ENCODE peak calls at places on chromosomes 13 and 19, in four cellular contexts. S, W, F and X are unnamed samples.

GRCh38 chr19:18919895-18920204 is 335 bp downstream of the DDX49 start:
- DNase-seq in S (no peak), W (no peak), F (no peak), X (no peak)

GRCh38 chr13:46632171-46632570 is 79.2 kb downstream of the LRCH1 start:
- DNase-seq in S (no peak), W (no peak), F (no peak), X (no peak)

GRCh38 chr13:113643593-113643992 is 14.4 kb downstream of the ATP4B start:
- DNase-seq in S (no peak), W (no peak), F (no peak), X (no peak)

GRCh38 chr13:79384022-79384610 is 21.9 kb downstream of the RBM26 start:
- DNase-seq in S (no peak), W (no peak), F (no peak), X (no peak)

GRCh38 chr19:16383584-16384161 is 59.0 kb downstream of the KLF2 start:
- DNase-seq in S (no peak), W (no peak), F (no peak), X (no peak)

GRCh38 chr19:2500157-2500556 is 24.2 kb downstream of the GADD45B start:
- DNase-seq in S (no peak), W (no peak), F (no peak), X (no peak)

GRCh38 chr19:49605605-49606004 is 14.6 kb downstream of the PRR12 start:
- DNase-seq in S (no peak), W (no peak), F (no peak), X (no peak)

GRCh38 chr19:805161-805561 is 7.9 kb downstream of the PTBP1 start:
- DNase-seq in S (no peak), W (no peak), F (no peak), X (no peak)

GRCh38 chr19:27861411-27861975 is 1351.5 kb downstream of the UQCRFS1 start:
- DNase-seq in S (no peak), W (no peak), F (no peak), X (no peak)

GRCh38 chr13:42333613-42334328 is 61.8 kb downstream of the AKAP11 start:
- DNase-seq in S (no peak), W (no peak), F (no peak), X (no peak)

GRCh38 chr19:20247016-20247683 is 80.1 kb downstream of the ZNF486 start:
- DNase-seq in S (no peak), W (no peak), F (no peak), X (peak)

GRCh38 chr19:11141937-11142527 is 13.6 kb downstream of the SPC24 start:
- DNase-seq in S (no peak), W (no peak), F (no peak), X (no peak)

GRCh38 chr19:34793562-34793961 is 20.5 kb upstream of the ZNF599 start:
- DNase-seq in S (no peak), W (no peak), F (no peak), X (no peak)

GRCh38 chr13:27607125-27607524 is 13.2 kb downstream of the LNX2 start:
- DNase-seq in S (no peak), W (no peak), F (peak), X (no peak)

GRCh38 chr13:68888832-68889231 is 1218.8 kb upstream of the ATXN8OS start:
- DNase-seq in S (no peak), W (no peak), F (no peak), X (no peak)

GRCh38 chr19:44635581-44636438 is 7.9 kb upstream of the PVR start:
- DNase-seq in S (no peak), W (no peak), F (no peak), X (no peak)

GRCh38 chr13:71785361-71785760 is 81.6 kb downstream of the DACH1 start:
- DNase-seq in S (no peak), W (no peak), F (no peak), X (no peak)

GRCh38 chr13:95494082-95494681 is 58.3 kb upstream of the CLDN10 start:
- DNase-seq in S (no peak), W (no peak), F (no peak), X (no peak)

GRCh38 chr13:21171420-21171819 is 4.9 kb downstream of the SKA3 start:
- DNase-seq in S (no peak), W (no peak), F (no peak), X (no peak)

GRCh38 chr13:75480691-75481175 is 1.2 kb downstream of the TBC1D4 start:
- DNase-seq in S (no peak), W (peak), F (peak), X (peak)

GRCh38 chr13:102566513-102566912 is 30.3 kb upstream of the TPP2 start:
- DNase-seq in S (no peak), W (no peak), F (no peak), X (no peak)

GRCh38 chr13:28161370-28161769 is 23.0 kb downstream of the PAN3 start:
- DNase-seq in S (no peak), W (no peak), F (peak), X (no peak)

GRCh38 chr13:71864981-71865857 is 1.8 kb downstream of the DACH1 start:
- DNase-seq in S (no peak), W (peak), F (peak), X (peak)

GRCh38 chr19:6313398-6313969 is 19.9 kb downstream of the ACER1 start:
- DNase-seq in S (no peak), W (peak), F (no peak), X (no peak)

GRCh38 chr13:36030670-36031331 is 100.4 kb downstream of the DCLK1 start:
- DNase-seq in S (no peak), W (no peak), F (no peak), X (no peak)

GRCh38 chr19:39032164-39032918 is at the start of gene FBXO27:
- DNase-seq in S (no peak), W (peak), F (peak), X (peak)

GRCh38 chr13:63124863-63125262 is 1709.2 kb upstream of the PCDH20 start:
- DNase-seq in S (no peak), W (no peak), F (no peak), X (no peak)

GRCh38 chr13:75330770-75331169 is 151.2 kb downstream of the TBC1D4 start:
- DNase-seq in S (no peak), W (no peak), F (no peak), X (no peak)

GRCh38 chr19:2135474-2136402 is 15.6 kb downstream of the AP3D1 start:
- DNase-seq in S (no peak), W (peak), F (no peak), X (peak)

GRCh38 chr19:5360003-5360820 is 19.6 kb upstream of the PTPRS start:
- DNase-seq in S (no peak), W (no peak), F (no peak), X (no peak)

GRCh38 chr19:48190288-48191284 is 20.1 kb downstream of the ZSWIM9 start:
- DNase-seq in S (no peak), W (peak), F (peak), X (peak)

GRCh38 chr19:48321372-48321621 is 4.1 kb upstream of the EMP3 start:
- DNase-seq in S (peak), W (peak), F (peak), X (peak)

GRCh38 chr19:35447870-35448492 is at the start of gene FFAR2:
- DNase-seq in S (no peak), W (no peak), F (no peak), X (no peak)

GRCh38 chr13:43153436-43154082 is 130.2 kb downstream of the DNAJC15 start:
- DNase-seq in S (no peak), W (no peak), F (no peak), X (peak)

GRCh38 chr19:12675940-12676339 is 5.7 kb downstream of the DHPS start:
- DNase-seq in S (no peak), W (no peak), F (no peak), X (no peak)

GRCh38 chr19:35309481-35310279 is 17.7 kb downstream of the MAG start:
- DNase-seq in S (no peak), W (no peak), F (no peak), X (peak)

GRCh38 chr13:100646030-100646673 is 28.4 kb downstream of the TMTC4 start:
- DNase-seq in S (no peak), W (no peak), F (no peak), X (no peak)

GRCh38 chr13:66886248-66886647 is 343.9 kb downstream of the PCDH9 start:
- DNase-seq in S (no peak), W (no peak), F (no peak), X (no peak)